ENCODE peak calls at places on chromosome 1, in four cellular contexts. One of them, this sample, is unnamed.
A peak's percentile ranks its signal among the peaks of the same experiment; 100 is the strongest.

GRCh38 chr1:47738560-47739182 is 258.5 kb downstream of the TRABD2B start:
- DNase-seq in hepatocyte: peak; percentile 82
- DNase-seq in BJ: no peak
- DNase-seq in right lobe of liver: peak; percentile 59
- DNase-seq in this sample: no peak

GRCh38 chr1:19003371-19004290 is 47.2 kb upstream of the IFFO2 start:
- DNase-seq in hepatocyte: no peak
- DNase-seq in right lobe of liver: no peak
- DNase-seq in BJ: no peak
- DNase-seq in this sample: no peak

GRCh38 chr1:45337630-45338320 is 2.2 kb upstream of the TOE1 start:
- DNase-seq in BJ: no peak
- DNase-seq in hepatocyte: no peak
- DNase-seq in right lobe of liver: no peak
- DNase-seq in this sample: no peak

GRCh38 chr1:110880708-110881374 is 7.9 kb downstream of the CD53 start:
- DNase-seq in hepatocyte: no peak
- DNase-seq in right lobe of liver: no peak
- DNase-seq in BJ: no peak
- DNase-seq in this sample: no peak

GRCh38 chr1:183877321-183877720 is 72.4 kb downstream of the RGL1 start:
- DNase-seq in right lobe of liver: no peak
- DNase-seq in BJ: no peak
- DNase-seq in hepatocyte: peak; percentile 57
- DNase-seq in this sample: no peak

GRCh38 chr1:29515188-29515955 is 279.1 kb downstream of the PTPRU start:
- DNase-seq in hepatocyte: no peak
- DNase-seq in BJ: no peak
- DNase-seq in right lobe of liver: peak; percentile 14
- DNase-seq in this sample: no peak

GRCh38 chr1:98086796-98087195 is 166.0 kb upstream of the DPYD start:
- DNase-seq in hepatocyte: peak; percentile 62
- DNase-seq in BJ: peak; percentile 88
- DNase-seq in right lobe of liver: no peak
- DNase-seq in this sample: no peak

GRCh38 chr1:109959974-109960744 is 24.4 kb upstream of the AHCYL1 start:
- DNase-seq in BJ: no peak
- DNase-seq in right lobe of liver: no peak
- DNase-seq in hepatocyte: peak; percentile 51
- DNase-seq in this sample: no peak

GRCh38 chr1:150548632-150549495 is at the start of gene ADAMTSL4:
- DNase-seq in right lobe of liver: peak; percentile 85
- DNase-seq in hepatocyte: peak; percentile 87
- DNase-seq in BJ: no peak
- DNase-seq in this sample: no peak

GRCh38 chr1:214028095-214028494 is 40.3 kb downstream of the PROX1 start:
- DNase-seq in hepatocyte: no peak
- DNase-seq in BJ: no peak
- DNase-seq in right lobe of liver: no peak
- DNase-seq in this sample: no peak

GRCh38 chr1:56389813-56390539 is 189.4 kb downstream of the PLPP3 start:
- DNase-seq in BJ: no peak
- DNase-seq in right lobe of liver: no peak
- DNase-seq in hepatocyte: no peak
- DNase-seq in this sample: no peak

GRCh38 chr1:6874298-6874697 is 89.0 kb downstream of the CAMTA1 start:
- DNase-seq in hepatocyte: no peak
- DNase-seq in right lobe of liver: no peak
- DNase-seq in BJ: no peak
- DNase-seq in this sample: no peak

GRCh38 chr1:67564193-67564592 is 120.8 kb upstream of the GADD45A start:
- DNase-seq in BJ: no peak
- DNase-seq in hepatocyte: no peak
- DNase-seq in right lobe of liver: no peak
- DNase-seq in this sample: no peak

GRCh38 chr1:89394851-89395250 is 31.0 kb downstream of the GBP6 start:
- DNase-seq in right lobe of liver: no peak
- DNase-seq in hepatocyte: no peak
- DNase-seq in BJ: no peak
- DNase-seq in this sample: no peak

GRCh38 chr1:173407846-173408245 is 69.3 kb upstream of the PRDX6 start:
- DNase-seq in hepatocyte: no peak
- DNase-seq in right lobe of liver: no peak
- DNase-seq in BJ: no peak
- DNase-seq in this sample: no peak

GRCh38 chr1:173410794-173411236 is 66.3 kb upstream of the PRDX6 start:
- DNase-seq in hepatocyte: no peak
- DNase-seq in BJ: no peak
- DNase-seq in right lobe of liver: no peak
- DNase-seq in this sample: no peak

GRCh38 chr1:173409613-173410012 is 67.5 kb upstream of the PRDX6 start:
- DNase-seq in BJ: no peak
- DNase-seq in hepatocyte: no peak
- DNase-seq in right lobe of liver: no peak
- DNase-seq in this sample: no peak

GRCh38 chr1:173410133-173410793 is 66.9 kb upstream of the PRDX6 start:
- DNase-seq in BJ: no peak
- DNase-seq in right lobe of liver: no peak
- DNase-seq in hepatocyte: no peak
- DNase-seq in this sample: no peak

DNA sequence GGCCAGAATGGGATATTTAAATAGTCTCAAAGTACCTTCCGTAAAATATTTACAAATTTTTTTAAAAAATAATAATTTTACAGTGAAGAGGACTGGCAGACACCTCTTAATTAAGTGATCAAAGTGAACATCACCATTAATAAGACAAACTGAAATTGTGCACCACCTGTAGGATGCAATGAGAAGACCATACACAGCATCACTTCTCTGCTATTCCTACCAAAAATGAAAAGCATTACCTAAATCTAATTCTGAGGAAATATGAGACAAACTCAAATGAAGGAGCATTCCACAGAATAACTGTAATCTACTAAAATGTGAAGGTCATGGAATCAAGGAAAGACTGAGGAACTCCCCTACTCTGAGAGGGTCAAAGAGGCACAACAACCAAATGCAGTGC is 68.2 kb upstream of the PRDX6 start:
- DNase-seq in BJ: no peak
- DNase-seq in hepatocyte: no peak
- DNase-seq in right lobe of liver: no peak
- DNase-seq in this sample: no peak
- TF ChIP-seq CTCF in BJ: no peak
- TF ChIP-seq CTCF in hepatocyte: no peak
- TF ChIP-seq CTCF in right lobe of liver: no peak
- TF ChIP-seq CTCF in this sample: peak; percentile 48

GRCh38 chr1:12012560-12013316 is 6.6 kb upstream of the MIIP start:
- DNase-seq in hepatocyte: no peak
- DNase-seq in BJ: no peak
- DNase-seq in right lobe of liver: no peak
- DNase-seq in this sample: no peak
- TF ChIP-seq CTCF in hepatocyte: no peak
- TF ChIP-seq CTCF in BJ: no peak
- TF ChIP-seq CTCF in right lobe of liver: no peak
- TF ChIP-seq CTCF in this sample: no peak

DNA sequence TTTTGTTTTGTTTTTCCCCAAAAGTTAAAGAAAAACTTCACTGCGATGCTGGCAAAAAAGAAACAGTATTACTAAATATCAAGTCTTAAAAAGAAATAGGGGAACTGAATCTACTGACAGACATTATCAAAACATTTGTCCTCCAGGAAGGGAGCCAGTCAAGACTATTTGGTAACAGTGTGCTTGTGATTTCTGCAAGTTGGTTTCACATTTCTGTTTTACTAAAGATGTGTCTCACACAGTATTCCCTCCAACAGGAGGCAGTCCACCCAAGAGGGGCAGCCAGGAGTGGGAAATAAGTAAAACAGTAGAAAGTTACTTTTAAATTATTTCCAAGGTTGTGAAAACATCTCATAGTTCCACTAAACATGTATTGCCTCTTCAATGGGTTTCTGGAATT is 74.4 kb upstream of the SDC3 start:
- DNase-seq in right lobe of liver: no peak
- DNase-seq in hepatocyte: no peak
- DNase-seq in BJ: no peak
- DNase-seq in this sample: no peak
- TF ChIP-seq CTCF in right lobe of liver: no peak
- TF ChIP-seq CTCF in hepatocyte: no peak
- TF ChIP-seq CTCF in BJ: peak; percentile 34
- TF ChIP-seq CTCF in this sample: peak; percentile 71

GRCh38 chr1:208997726-208998312 is 585.7 kb upstream of the CAMK1G start:
- DNase-seq in BJ: no peak
- DNase-seq in hepatocyte: peak; percentile 13
- DNase-seq in right lobe of liver: no peak
- DNase-seq in this sample: no peak
- TF ChIP-seq CTCF in BJ: peak; percentile 66
- TF ChIP-seq CTCF in hepatocyte: peak; percentile 35
- TF ChIP-seq CTCF in right lobe of liver: peak; percentile 27
- TF ChIP-seq CTCF in this sample: peak; percentile 61

DNA sequence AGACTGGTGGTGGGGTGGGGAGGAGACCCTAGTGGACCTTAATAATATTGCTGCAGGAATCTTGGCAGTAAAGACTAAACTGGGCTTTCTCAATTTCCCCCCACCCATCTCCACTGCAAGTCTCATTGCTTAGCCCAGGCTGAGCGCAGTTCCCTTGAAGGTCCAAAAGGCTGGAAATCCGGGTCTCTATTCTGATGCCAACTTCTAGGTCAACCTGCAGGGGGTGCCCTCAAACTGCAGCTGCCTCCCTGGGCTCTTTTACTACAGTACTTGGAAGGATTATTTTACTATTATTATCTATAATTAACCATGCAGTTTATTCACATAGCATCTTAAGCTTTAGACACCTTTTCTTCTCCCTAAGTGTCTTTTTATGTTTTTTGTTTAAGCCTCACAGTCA is 85.4 kb upstream of the WARS2 start:
- DNase-seq in BJ: no peak
- DNase-seq in hepatocyte: no peak
- DNase-seq in right lobe of liver: no peak
- DNase-seq in this sample: no peak
- TF ChIP-seq CTCF in BJ: no peak
- TF ChIP-seq CTCF in hepatocyte: no peak
- TF ChIP-seq CTCF in right lobe of liver: peak; percentile 5
- TF ChIP-seq CTCF in this sample: peak; percentile 25

DNA sequence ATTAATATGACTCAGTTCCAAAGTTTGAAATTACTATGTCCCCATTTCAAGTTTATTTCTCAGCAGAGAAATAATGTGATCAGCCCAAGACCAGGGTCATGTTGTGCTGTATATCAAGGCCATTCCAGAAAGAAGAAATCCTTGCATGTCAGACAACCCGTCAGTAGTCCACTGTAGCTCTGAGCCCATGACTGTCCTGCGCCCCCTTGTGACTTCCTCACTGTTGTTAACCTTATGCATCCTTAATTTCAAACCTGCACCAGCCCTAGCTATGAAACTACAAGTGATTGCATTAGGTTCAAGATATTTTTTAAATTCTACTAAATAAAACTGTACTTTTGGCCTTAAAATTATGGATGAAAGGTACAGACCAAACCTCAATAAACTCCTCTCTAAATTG is 133.0 kb downstream of the LRRC7 start:
- DNase-seq in right lobe of liver: no peak
- DNase-seq in hepatocyte: peak; percentile 40
- DNase-seq in BJ: no peak
- DNase-seq in this sample: no peak
- TF ChIP-seq CTCF in right lobe of liver: peak; percentile 9
- TF ChIP-seq CTCF in hepatocyte: peak; percentile 46
- TF ChIP-seq CTCF in BJ: peak; percentile 34
- TF ChIP-seq CTCF in this sample: peak; percentile 66

GRCh38 chr1:10444795-10445397 is 4.9 kb upstream of the CORT start:
- DNase-seq in BJ: no peak
- DNase-seq in hepatocyte: no peak
- DNase-seq in right lobe of liver: no peak
- DNase-seq in this sample: no peak

GRCh38 chr1:10438677-10439163 is 8.5 kb downstream of the CENPS start:
- DNase-seq in right lobe of liver: no peak
- DNase-seq in hepatocyte: no peak
- DNase-seq in BJ: no peak
- DNase-seq in this sample: no peak

GRCh38 chr1:10449731-10450130 is at the start of gene CORT:
- DNase-seq in hepatocyte: no peak
- DNase-seq in BJ: no peak
- DNase-seq in right lobe of liver: no peak
- DNase-seq in this sample: no peak

GRCh38 chr1:10446790-10447422 is 2.9 kb upstream of the CORT start:
- DNase-seq in BJ: no peak
- DNase-seq in right lobe of liver: no peak
- DNase-seq in hepatocyte: no peak
- DNase-seq in this sample: no peak

GRCh38 chr1:10444248-10444647 is 5.6 kb upstream of the CORT start:
- DNase-seq in right lobe of liver: no peak
- DNase-seq in BJ: no peak
- DNase-seq in hepatocyte: no peak
- DNase-seq in this sample: no peak
- TF ChIP-seq CTCF in right lobe of liver: no peak
- TF ChIP-seq CTCF in BJ: no peak
- TF ChIP-seq CTCF in hepatocyte: no peak
- TF ChIP-seq CTCF in this sample: no peak

DNA sequence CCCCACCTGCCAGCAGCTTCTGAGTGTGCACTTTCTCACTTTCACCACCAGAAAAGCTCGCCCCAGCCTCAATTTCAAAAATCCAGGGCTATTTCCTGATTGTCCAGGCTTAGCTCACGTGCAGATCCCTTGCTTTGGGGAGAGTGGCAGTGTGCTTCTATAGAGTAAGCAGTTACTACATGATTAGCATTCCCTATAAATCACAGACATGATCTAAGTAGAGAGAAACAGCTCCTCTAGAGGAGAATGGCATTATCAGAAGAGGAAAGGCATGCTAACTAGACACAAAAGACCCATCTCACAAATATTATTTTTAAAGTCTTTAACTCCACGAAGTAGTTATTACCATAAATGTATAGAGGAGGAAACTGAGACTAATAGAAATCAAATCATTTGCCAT is 455.9 kb upstream of the PKN2 start:
- DNase-seq in hepatocyte: peak; percentile 14
- DNase-seq in BJ: no peak
- DNase-seq in right lobe of liver: no peak
- DNase-seq in this sample: no peak
- TF ChIP-seq CTCF in hepatocyte: peak; percentile 35
- TF ChIP-seq CTCF in BJ: no peak
- TF ChIP-seq CTCF in right lobe of liver: no peak
- TF ChIP-seq CTCF in this sample: peak; percentile 33

GRCh38 chr1:25523512-25523911 is 19.9 kb upstream of the LDLRAP1 start:
- DNase-seq in BJ: no peak
- DNase-seq in right lobe of liver: no peak
- DNase-seq in hepatocyte: no peak
- DNase-seq in this sample: peak; percentile 48
- TF ChIP-seq CTCF in BJ: peak; percentile 30
- TF ChIP-seq CTCF in right lobe of liver: no peak
- TF ChIP-seq CTCF in hepatocyte: no peak
- TF ChIP-seq CTCF in this sample: no peak

This sample was measured in chondrocyte.